ENCODE peak calls at places on chromosome 17, in five cellular contexts. One of them, this sample, is unnamed. For H3K36me3, the result is how much of the 10 kb centered on the place peaks cover.

GRCh38 chr17:51640108-51640622 is 379.8 kb downstream of the UTP18 start:
- DNase-seq in A673: peak
- DNase-seq in neural progenitor cell: peak
- DNase-seq in gastrocnemius medialis: no peak
- DNase-seq in Peyer's patch: no peak
- DNase-seq in this sample: no peak

GRCh38 chr17:30922235-30922993 is 669 bp downstream of the ADAP2 start:
- DNase-seq in neural progenitor cell: peak
- DNase-seq in Peyer's patch: peak
- DNase-seq in gastrocnemius medialis: no peak
- DNase-seq in A673: no peak
- DNase-seq in this sample: peak

GRCh38 chr17:1882836-1883235 is 53.0 kb downstream of the RPA1 start:
- DNase-seq in neural progenitor cell: peak
- DNase-seq in gastrocnemius medialis: no peak
- DNase-seq in Peyer's patch: no peak
- DNase-seq in A673: peak
- DNase-seq in this sample: no peak

GRCh38 chr17:43211480-43212402 is at the start of gene TMEM106A:
- DNase-seq in neural progenitor cell: peak
- DNase-seq in gastrocnemius medialis: peak
- DNase-seq in Peyer's patch: peak
- DNase-seq in A673: peak
- DNase-seq in this sample: peak

GRCh38 chr17:41967141-41967920 is 736 bp downstream of the CNP start:
- DNase-seq in A673: no peak
- DNase-seq in neural progenitor cell: no peak
- DNase-seq in Peyer's patch: no peak
- DNase-seq in gastrocnemius medialis: no peak
- DNase-seq in this sample: no peak

GRCh38 chr17:51830886-51831285 is 327.6 kb downstream of the CA10 start:
- DNase-seq in A673: no peak
- DNase-seq in Peyer's patch: no peak
- DNase-seq in neural progenitor cell: no peak
- DNase-seq in gastrocnemius medialis: no peak
- DNase-seq in this sample: no peak

GRCh38 chr17:72539981-72540897 is 419.4 kb downstream of the SOX9 start:
- DNase-seq in A673: peak
- DNase-seq in neural progenitor cell: peak
- DNase-seq in gastrocnemius medialis: peak
- DNase-seq in Peyer's patch: peak
- DNase-seq in this sample: peak

GRCh38 chr17:6041261-6041660 is 28.9 kb upstream of the WSCD1 start:
- DNase-seq in neural progenitor cell: no peak
- DNase-seq in gastrocnemius medialis: no peak
- DNase-seq in A673: no peak
- DNase-seq in Peyer's patch: no peak
- DNase-seq in this sample: peak

GRCh38 chr17:49443862-49444261 is 29.2 kb upstream of the PHB1 start:
- DNase-seq in A673: no peak
- DNase-seq in neural progenitor cell: no peak
- DNase-seq in gastrocnemius medialis: no peak
- DNase-seq in Peyer's patch: peak
- DNase-seq in this sample: no peak

GRCh38 chr17:81272616-81273015 is 22.5 kb downstream of the SLC38A10 start:
- DNase-seq in Peyer's patch: no peak
- DNase-seq in A673: no peak
- DNase-seq in gastrocnemius medialis: no peak
- DNase-seq in neural progenitor cell: no peak
- DNase-seq in this sample: no peak

GRCh38 chr17:81267390-81268067 is 27.6 kb downstream of the SLC38A10 start:
- DNase-seq in neural progenitor cell: no peak
- DNase-seq in A673: no peak
- DNase-seq in Peyer's patch: no peak
- DNase-seq in gastrocnemius medialis: no peak
- DNase-seq in this sample: no peak

GRCh38 chr17:81273698-81274470 is 21.2 kb downstream of the SLC38A10 start:
- DNase-seq in gastrocnemius medialis: no peak
- DNase-seq in neural progenitor cell: no peak
- DNase-seq in Peyer's patch: no peak
- DNase-seq in A673: no peak
- DNase-seq in this sample: no peak

GRCh38 chr17:81271226-81271625 is 23.9 kb downstream of the SLC38A10 start:
- DNase-seq in Peyer's patch: no peak
- DNase-seq in A673: no peak
- DNase-seq in neural progenitor cell: no peak
- DNase-seq in gastrocnemius medialis: no peak
- DNase-seq in this sample: no peak

GRCh38 chr17:81270279-81270678 is 24.8 kb downstream of the SLC38A10 start:
- DNase-seq in Peyer's patch: no peak
- DNase-seq in neural progenitor cell: no peak
- DNase-seq in A673: no peak
- DNase-seq in gastrocnemius medialis: no peak
- DNase-seq in this sample: no peak
- H3K36me3 ChIP-seq in Peyer's patch: half or more
- H3K36me3 ChIP-seq in neural progenitor cell: under half
- H3K36me3 ChIP-seq in A673: under half
- H3K36me3 ChIP-seq in gastrocnemius medialis: half or more
- H3K36me3 ChIP-seq in this sample: under half

GRCh38 chr17:82601447-82602000 is 46.7 kb downstream of the WDR45B start:
- DNase-seq in gastrocnemius medialis: no peak
- DNase-seq in neural progenitor cell: no peak
- DNase-seq in A673: no peak
- DNase-seq in Peyer's patch: no peak
- DNase-seq in this sample: no peak
- H3K36me3 ChIP-seq in gastrocnemius medialis: under half
- H3K36me3 ChIP-seq in neural progenitor cell: under half
- H3K36me3 ChIP-seq in A673: half or more
- H3K36me3 ChIP-seq in Peyer's patch: half or more
- H3K36me3 ChIP-seq in this sample: half or more

GRCh38 chr17:745406-745805 is 6.7 kb downstream of the GEMIN4 start:
- DNase-seq in neural progenitor cell: no peak
- DNase-seq in A673: no peak
- DNase-seq in gastrocnemius medialis: no peak
- DNase-seq in Peyer's patch: no peak
- DNase-seq in this sample: no peak

GRCh38 chr17:743139-743538 is 8.9 kb downstream of the GEMIN4 start:
- DNase-seq in neural progenitor cell: no peak
- DNase-seq in Peyer's patch: no peak
- DNase-seq in A673: no peak
- DNase-seq in gastrocnemius medialis: no peak
- DNase-seq in this sample: no peak

GRCh38 chr17:746181-746580 is 5.9 kb downstream of the GEMIN4 start:
- DNase-seq in neural progenitor cell: no peak
- DNase-seq in A673: no peak
- DNase-seq in Peyer's patch: no peak
- DNase-seq in gastrocnemius medialis: no peak
- DNase-seq in this sample: no peak

GRCh38 chr17:746783-747629 is 5.1 kb downstream of the GEMIN4 start:
- DNase-seq in gastrocnemius medialis: no peak
- DNase-seq in Peyer's patch: no peak
- DNase-seq in neural progenitor cell: no peak
- DNase-seq in A673: no peak
- DNase-seq in this sample: no peak

GRCh38 chr17:744937-745336 is 7.1 kb downstream of the GEMIN4 start:
- DNase-seq in A673: no peak
- DNase-seq in gastrocnemius medialis: no peak
- DNase-seq in neural progenitor cell: no peak
- DNase-seq in Peyer's patch: no peak
- DNase-seq in this sample: no peak
- H3K36me3 ChIP-seq in A673: half or more
- H3K36me3 ChIP-seq in gastrocnemius medialis: half or more
- H3K36me3 ChIP-seq in neural progenitor cell: under half
- H3K36me3 ChIP-seq in Peyer's patch: half or more
- H3K36me3 ChIP-seq in this sample: half or more

DNA sequence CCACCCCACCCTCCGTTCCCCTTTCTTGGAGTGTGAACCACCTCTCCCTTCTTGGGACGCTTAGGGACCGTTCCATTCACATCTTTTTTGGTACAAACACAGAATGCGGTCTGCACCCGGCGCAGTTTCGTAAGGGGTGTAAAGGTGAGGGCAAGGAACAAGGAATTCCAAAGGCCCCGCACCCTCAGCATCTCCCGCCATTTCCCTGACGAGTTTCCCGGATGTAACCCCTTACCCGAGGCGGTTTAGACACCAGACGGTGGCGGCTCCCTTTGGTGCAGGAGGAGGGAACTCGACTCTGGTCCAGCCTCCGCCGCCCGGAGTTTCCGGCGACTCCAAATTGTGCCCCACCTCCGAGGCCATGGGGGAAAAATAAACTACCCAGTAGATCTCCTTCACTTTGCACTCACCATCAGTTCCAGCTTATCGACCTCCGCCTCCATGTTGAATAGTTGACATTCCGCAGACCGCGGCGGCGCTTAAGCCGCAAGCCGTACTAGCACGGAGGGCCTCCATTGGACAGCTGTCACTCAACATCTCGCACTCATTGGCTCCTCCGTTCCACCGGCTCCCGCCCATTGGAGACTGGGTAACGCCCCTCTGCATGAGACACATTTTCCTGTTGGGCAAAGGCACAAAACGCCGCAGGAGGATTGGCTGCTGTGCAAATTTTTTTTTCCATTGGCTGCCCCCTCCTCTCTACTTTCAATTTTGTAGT is at the start of gene SKA2:
- DNase-seq in Peyer's patch: peak
- DNase-seq in A673: no peak
- DNase-seq in neural progenitor cell: peak
- DNase-seq in gastrocnemius medialis: no peak
- DNase-seq in this sample: peak
- H3K36me3 ChIP-seq in Peyer's patch: under half
- H3K36me3 ChIP-seq in A673: under half
- H3K36me3 ChIP-seq in neural progenitor cell: under half
- H3K36me3 ChIP-seq in gastrocnemius medialis: under half
- H3K36me3 ChIP-seq in this sample: under half

GRCh38 chr17:78411241-78411855 is 32.9 kb downstream of the PGS1 start:
- DNase-seq in Peyer's patch: peak
- DNase-seq in gastrocnemius medialis: peak
- DNase-seq in neural progenitor cell: no peak
- DNase-seq in A673: no peak
- DNase-seq in this sample: no peak
- H3K36me3 ChIP-seq in Peyer's patch: under half
- H3K36me3 ChIP-seq in gastrocnemius medialis: under half
- H3K36me3 ChIP-seq in neural progenitor cell: under half
- H3K36me3 ChIP-seq in A673: under half
- H3K36me3 ChIP-seq in this sample: half or more

GRCh38 chr17:44402564-44403172 is 13.2 kb upstream of the ITGA2B start:
- DNase-seq in neural progenitor cell: no peak
- DNase-seq in Peyer's patch: no peak
- DNase-seq in gastrocnemius medialis: no peak
- DNase-seq in A673: no peak
- DNase-seq in this sample: no peak

GRCh38 chr17:44400226-44400847 is 10.9 kb upstream of the ITGA2B start:
- DNase-seq in neural progenitor cell: peak
- DNase-seq in Peyer's patch: no peak
- DNase-seq in A673: no peak
- DNase-seq in gastrocnemius medialis: no peak
- DNase-seq in this sample: no peak

GRCh38 chr17:44397479-44398440 is 8.3 kb upstream of the ITGA2B start:
- DNase-seq in Peyer's patch: no peak
- DNase-seq in neural progenitor cell: no peak
- DNase-seq in A673: no peak
- DNase-seq in gastrocnemius medialis: no peak
- DNase-seq in this sample: no peak

GRCh38 chr17:44396946-44397345 is 7.5 kb upstream of the ITGA2B start:
- DNase-seq in gastrocnemius medialis: no peak
- DNase-seq in Peyer's patch: no peak
- DNase-seq in neural progenitor cell: no peak
- DNase-seq in A673: no peak
- DNase-seq in this sample: no peak

GRCh38 chr17:44398692-44399691 is 9.5 kb upstream of the ITGA2B start:
- DNase-seq in Peyer's patch: no peak
- DNase-seq in A673: no peak
- DNase-seq in neural progenitor cell: no peak
- DNase-seq in gastrocnemius medialis: no peak
- DNase-seq in this sample: no peak
- H3K36me3 ChIP-seq in Peyer's patch: half or more
- H3K36me3 ChIP-seq in A673: under half
- H3K36me3 ChIP-seq in neural progenitor cell: under half
- H3K36me3 ChIP-seq in gastrocnemius medialis: half or more
- H3K36me3 ChIP-seq in this sample: under half

DNA sequence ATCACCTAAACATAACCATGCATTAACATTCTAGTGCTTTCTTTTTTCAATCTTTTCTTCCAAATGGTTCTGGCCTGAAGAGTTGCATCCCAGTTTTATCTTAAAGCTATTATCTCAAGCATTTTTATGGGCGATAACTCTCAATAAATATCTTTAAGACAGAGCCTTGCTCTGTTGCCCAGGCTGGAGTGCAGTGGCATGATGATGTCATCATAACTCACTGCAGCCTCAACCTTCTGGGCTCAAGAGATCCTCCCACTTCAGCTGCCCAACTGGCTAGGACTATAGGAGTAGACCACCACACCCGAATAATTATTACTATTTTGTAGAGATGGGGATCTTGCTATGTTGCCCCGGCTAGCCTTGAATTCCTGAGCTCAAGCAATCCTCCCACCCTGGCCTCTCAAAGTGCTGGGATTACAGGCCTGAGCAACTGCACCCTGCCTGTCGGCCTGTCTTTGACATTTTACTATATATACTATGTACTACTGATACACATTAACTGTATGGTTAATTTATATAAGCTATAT is 26.1 kb upstream of the CYTH1 start:
- DNase-seq in gastrocnemius medialis: no peak
- DNase-seq in neural progenitor cell: no peak
- DNase-seq in A673: no peak
- DNase-seq in Peyer's patch: no peak
- DNase-seq in this sample: no peak
- H3K36me3 ChIP-seq in gastrocnemius medialis: half or more
- H3K36me3 ChIP-seq in neural progenitor cell: under half
- H3K36me3 ChIP-seq in A673: half or more
- H3K36me3 ChIP-seq in Peyer's patch: half or more
- H3K36me3 ChIP-seq in this sample: half or more

DNA sequence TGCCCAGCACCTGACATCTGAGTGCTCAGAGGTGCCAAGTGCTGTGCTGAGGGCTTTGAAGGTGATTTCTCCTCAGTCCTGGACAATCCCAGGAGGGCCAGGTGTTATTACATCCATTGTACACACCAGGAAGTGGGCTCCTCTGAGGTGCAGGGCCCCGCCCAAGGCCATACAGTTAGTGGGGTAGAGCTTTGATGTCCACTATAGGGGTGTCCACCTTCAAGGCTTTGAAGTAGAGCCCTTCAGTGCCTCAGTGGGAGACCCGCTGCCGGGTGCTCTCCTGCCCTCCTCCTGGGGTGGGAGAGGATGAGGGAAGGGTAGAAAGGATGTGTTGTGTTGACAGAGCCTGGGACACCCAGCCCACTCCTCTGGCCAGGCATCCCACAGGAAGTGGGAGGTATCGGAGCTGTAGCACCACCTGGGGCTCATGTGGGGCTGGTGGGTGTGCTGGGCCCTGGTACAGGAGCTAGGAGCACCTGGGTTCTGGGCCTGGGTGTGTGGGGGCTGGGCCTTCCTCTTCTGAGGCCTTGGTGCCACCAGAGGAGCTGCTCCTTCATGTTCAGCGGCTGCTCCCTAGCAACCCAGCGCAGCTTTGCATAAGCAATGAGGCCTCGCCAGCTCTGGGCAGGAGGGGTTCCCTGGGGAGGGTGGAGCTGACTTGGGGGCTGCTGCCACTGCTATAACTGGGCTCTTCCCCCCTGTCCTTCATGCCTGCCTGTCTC is 7.4 kb downstream of the LASP1 start:
- DNase-seq in Peyer's patch: no peak
- DNase-seq in gastrocnemius medialis: no peak
- DNase-seq in A673: peak
- DNase-seq in neural progenitor cell: peak
- DNase-seq in this sample: no peak
- H3K36me3 ChIP-seq in Peyer's patch: half or more
- H3K36me3 ChIP-seq in gastrocnemius medialis: under half
- H3K36me3 ChIP-seq in A673: under half
- H3K36me3 ChIP-seq in neural progenitor cell: under half
- H3K36me3 ChIP-seq in this sample: under half

GRCh38 chr17:64502021-64502420 is 4.1 kb downstream of the DDX5 start:
- DNase-seq in gastrocnemius medialis: no peak
- DNase-seq in A673: no peak
- DNase-seq in neural progenitor cell: no peak
- DNase-seq in Peyer's patch: no peak
- DNase-seq in this sample: no peak
- H3K36me3 ChIP-seq in gastrocnemius medialis: half or more
- H3K36me3 ChIP-seq in A673: half or more
- H3K36me3 ChIP-seq in neural progenitor cell: half or more
- H3K36me3 ChIP-seq in Peyer's patch: half or more
- H3K36me3 ChIP-seq in this sample: half or more

This sample was measured in tibial artery.